ENCODE peak calls at places on chromosomes 2 and 18, in four cellular contexts. E, C, V and R are unnamed samples.

GRCh38 chr18:37405772-37406171 is 159.8 kb downstream of the CELF4 start:
- DNase-seq in E (no peak), C (no peak), V (no peak), R (no peak)

GRCh38 chr18:58048243-58048642 is 4.2 kb downstream of the NEDD4L start:
- DNase-seq in E (no peak), C (no peak), V (no peak), R (no peak)

GRCh38 chr18:76472811-76473210 is 22.2 kb downstream of the ZNF516 start:
- DNase-seq in E (no peak), C (no peak), V (no peak), R (no peak)

GRCh38 chr2:148888003-148888501 is 13.0 kb downstream of the KIF5C start:
- DNase-seq in E (no peak), C (no peak), V (no peak), R (no peak)

GRCh38 chr18:12765127-12765526 is 62.3 kb downstream of the PSMG2 start:
- DNase-seq in E (no peak), C (no peak), V (no peak), R (no peak)

GRCh38 chr2:151326532-151326931 is 30.9 kb upstream of the TNFAIP6 start:
- DNase-seq in E (no peak), C (no peak), V (no peak), R (no peak)

GRCh38 chr2:217691920-217692666 is 310.7 kb downstream of the TNS1 start:
- DNase-seq in E (no peak), C (no peak), V (no peak), R (no peak)

GRCh38 chr18:6487027-6487426 is 72.3 kb upstream of the L3MBTL4 start:
- DNase-seq in E (no peak), C (no peak), V (no peak), R (no peak)

GRCh38 chr18:8368490-8369217 is 240.6 kb upstream of the RAB12 start:
- DNase-seq in E (no peak), C (no peak), V (no peak), R (no peak)

GRCh38 chr2:84855730-84856129 is 25.2 kb downstream of the TRABD2A start:
- DNase-seq in E (no peak), C (no peak), V (no peak), R (peak)

GRCh38 chr18:26356045-26356785 is 130.0 kb downstream of the TAF4B start:
- DNase-seq in E (peak), C (no peak), V (no peak), R (no peak)

GRCh38 chr2:72926368-72926767 is 9.0 kb downstream of the EMX1 start:
- DNase-seq in E (no peak), C (no peak), V (no peak), R (no peak)

GRCh38 chr2:109277414-109277813 is 148.4 kb downstream of the SH3RF3 start:
- DNase-seq in E (no peak), C (peak), V (no peak), R (no peak)

DNA sequence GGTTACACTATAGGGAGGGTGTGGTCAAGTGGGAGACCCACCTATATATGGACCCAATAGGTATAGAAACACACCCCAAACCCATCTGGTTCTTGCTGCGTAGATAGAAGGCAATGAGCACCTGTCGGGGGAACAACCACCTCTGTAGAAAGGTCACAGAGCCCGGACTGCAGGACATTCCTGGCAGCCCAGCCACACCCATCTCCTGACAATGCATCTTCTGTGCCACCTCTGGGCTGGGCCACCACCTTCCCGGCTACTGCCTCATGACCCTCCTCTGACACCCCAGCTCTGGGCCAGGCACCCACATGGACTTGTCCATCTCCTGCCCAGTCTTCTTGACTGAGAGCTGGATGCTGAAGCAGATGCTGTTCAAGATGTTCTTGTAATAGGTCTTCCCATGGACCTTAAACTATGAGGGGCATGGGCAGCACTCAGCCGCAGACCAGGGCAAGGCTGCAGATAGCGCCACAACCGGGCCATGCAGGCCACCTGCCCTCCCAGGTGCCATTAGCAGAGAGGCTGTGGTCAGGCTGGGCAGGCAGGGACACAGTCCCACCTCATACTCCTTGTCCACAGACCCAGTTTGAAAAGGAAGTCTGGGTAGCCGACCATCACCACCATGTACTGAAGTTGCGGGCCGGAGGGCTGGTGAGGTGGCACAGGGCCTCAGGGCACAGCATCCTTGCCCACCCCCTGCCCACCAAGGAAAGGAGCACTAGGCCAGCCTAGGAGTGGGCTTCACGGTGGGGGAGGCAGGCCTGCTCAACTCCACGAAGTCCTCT is 9.3 kb downstream of the ALPG start:
- DNase-seq in E (no peak), C (no peak), V (no peak), R (no peak)
- TF ChIP-seq HDAC2 in E (no peak), C (no peak), V (no peak), R (no peak)

GRCh38 chr2:179444056-179444455 is 179.4 kb upstream of the SESTD1 start:
- DNase-seq in E (no peak), C (no peak), V (no peak), R (no peak)
- TF ChIP-seq HDAC6 in E (no peak), C (no peak), V (no peak), R (no peak)

GRCh38 chr2:182970486-182970885 is 67.8 kb downstream of the NCKAP1 start:
- DNase-seq in E (no peak), C (no peak), V (no peak), R (no peak)
- TF ChIP-seq HDAC2 in E (no peak), C (no peak), V (no peak), R (no peak)

GRCh38 chr2:120001461-120001860 is 11.4 kb upstream of the EPB41L5 start:
- DNase-seq in E (no peak), C (peak), V (no peak), R (no peak)

GRCh38 chr2:120004254-120004653 is 8.6 kb upstream of the EPB41L5 start:
- DNase-seq in E (no peak), C (no peak), V (no peak), R (no peak)

GRCh38 chr2:120007851-120008250 is 5.0 kb upstream of the EPB41L5 start:
- DNase-seq in E (no peak), C (no peak), V (no peak), R (no peak)

DNA sequence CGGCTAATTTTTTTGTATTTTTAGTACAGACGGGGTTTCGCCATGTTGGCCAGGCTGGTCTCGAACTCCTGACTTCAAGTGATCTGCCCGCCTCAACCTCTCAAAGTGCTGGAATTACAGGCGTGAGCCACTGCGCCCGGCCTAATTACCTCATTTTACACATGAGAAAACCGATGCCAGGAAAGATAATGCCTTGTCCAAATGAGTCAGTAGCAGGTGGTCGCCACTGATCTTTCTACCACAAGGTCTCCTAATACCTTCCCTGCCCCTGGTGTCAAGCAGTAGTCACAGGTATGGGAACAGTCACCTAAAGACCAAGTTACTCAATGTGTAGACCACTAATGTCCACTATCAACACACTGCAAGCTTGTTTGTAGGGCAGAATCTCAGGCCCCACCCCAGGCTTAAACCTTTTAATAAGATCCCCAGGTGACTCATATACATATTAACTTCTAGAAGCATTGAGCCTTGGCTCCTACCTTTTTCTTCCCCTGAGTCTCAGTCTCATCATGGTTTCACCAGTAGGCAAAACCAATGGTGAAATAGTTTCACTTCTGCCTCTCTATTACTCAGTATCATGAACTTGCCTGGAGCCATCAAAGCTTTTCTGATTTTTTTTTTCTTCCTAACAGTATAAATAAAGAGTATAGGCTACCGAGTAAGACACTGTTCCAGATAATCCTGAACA is 6.9 kb upstream of the EPB41L5 start:
- DNase-seq in E (peak), C (peak), V (no peak), R (no peak)
- TF ChIP-seq HDAC6 in E (no peak), C (no peak), V (no peak), R (no peak)

GRCh38 chr2:239735131-239735828 is 289.9 kb downstream of the NDUFA10 start:
- DNase-seq in E (no peak), C (peak), V (peak), R (no peak)

GRCh38 chr2:239736358-239737143 is 288.6 kb downstream of the NDUFA10 start:
- DNase-seq in E (no peak), C (no peak), V (no peak), R (no peak)

GRCh38 chr2:239734436-239735005 is 290.6 kb downstream of the NDUFA10 start:
- DNase-seq in E (no peak), C (no peak), V (no peak), R (no peak)

GRCh38 chr2:239737144-239737463 is 288.0 kb downstream of the NDUFA10 start:
- DNase-seq in E (no peak), C (no peak), V (no peak), R (no peak)

GRCh38 chr2:239735829-239736357 is 289.2 kb downstream of the NDUFA10 start:
- DNase-seq in E (no peak), C (no peak), V (no peak), R (no peak)
- TF ChIP-seq HDAC2 in E (no peak), C (no peak), V (no peak), R (no peak)

GRCh38 chr2:11667866-11668637 is 1.9 kb downstream of the NTSR2 start:
- DNase-seq in E (no peak), C (no peak), V (no peak), R (no peak)
- TF ChIP-seq HDAC6 in E (no peak), C (no peak), V (no peak), R (no peak)

GRCh38 chr18:43662657-43663056 is 385.4 kb upstream of the SYT4 start:
- DNase-seq in E (no peak), C (no peak), V (no peak), R (no peak)

GRCh38 chr18:43664487-43665008 is 387.3 kb upstream of the SYT4 start:
- DNase-seq in E (no peak), C (no peak), V (no peak), R (no peak)

GRCh38 chr18:43665239-43665788 is 388.0 kb upstream of the SYT4 start:
- DNase-seq in E (no peak), C (no peak), V (no peak), R (no peak)

GRCh38 chr18:43663159-43663558 is 385.9 kb upstream of the SYT4 start:
- DNase-seq in E (no peak), C (no peak), V (no peak), R (no peak)

DNA sequence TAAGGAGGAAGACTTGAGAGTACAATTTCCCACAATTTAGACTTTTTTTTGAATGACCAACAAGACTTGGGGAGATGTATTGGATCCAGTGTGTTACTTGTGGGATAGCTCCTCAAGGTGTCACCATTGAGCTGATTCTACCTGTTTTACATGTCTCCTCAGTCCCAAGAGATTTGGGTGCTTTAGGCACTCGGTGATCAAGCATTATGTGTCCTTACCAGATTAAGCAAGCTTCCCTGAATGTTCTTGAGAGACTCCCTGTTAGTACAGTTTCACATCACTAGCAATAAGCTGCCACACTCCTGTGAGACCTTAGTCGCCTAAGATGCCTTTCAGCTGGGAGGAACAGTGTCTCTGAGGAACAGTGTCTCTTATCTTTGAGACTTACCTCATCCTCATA is 384.3 kb upstream of the SYT4 start:
- DNase-seq in E (peak), C (no peak), V (peak), R (peak)
- TF ChIP-seq HDAC2 in E (no peak), C (no peak), V (no peak), R (no peak)

GRCh38 chr2:3712841-3713503 is 9.6 kb downstream of the DCDC2C start:
- DNase-seq in E (no peak), C (no peak), V (no peak), R (no peak)

DNA sequence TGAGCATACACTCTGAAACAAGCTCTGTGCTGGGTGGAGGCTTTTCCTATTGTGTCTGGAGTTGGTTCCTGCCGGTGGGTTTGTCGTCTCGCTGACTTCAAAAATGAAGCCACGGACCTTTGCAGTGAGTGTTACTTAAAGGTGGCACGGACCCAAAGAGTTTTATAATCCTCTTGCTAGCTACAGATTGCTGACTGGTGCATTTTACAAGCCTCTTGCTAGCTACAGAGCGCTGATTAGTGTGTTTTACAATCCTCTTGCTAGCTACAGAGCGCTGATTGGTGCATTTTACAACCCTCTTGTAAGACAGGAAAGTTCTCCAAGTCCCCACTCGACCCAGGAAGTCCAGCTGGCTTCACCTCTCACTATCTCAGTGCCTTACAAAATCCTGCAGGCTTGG is 15.3 kb downstream of the DCDC2C start:
- DNase-seq in E (no peak), C (no peak), V (no peak), R (no peak)
- TF ChIP-seq HDAC6 in E (no peak), C (no peak), V (no peak), R (no peak)

DNA sequence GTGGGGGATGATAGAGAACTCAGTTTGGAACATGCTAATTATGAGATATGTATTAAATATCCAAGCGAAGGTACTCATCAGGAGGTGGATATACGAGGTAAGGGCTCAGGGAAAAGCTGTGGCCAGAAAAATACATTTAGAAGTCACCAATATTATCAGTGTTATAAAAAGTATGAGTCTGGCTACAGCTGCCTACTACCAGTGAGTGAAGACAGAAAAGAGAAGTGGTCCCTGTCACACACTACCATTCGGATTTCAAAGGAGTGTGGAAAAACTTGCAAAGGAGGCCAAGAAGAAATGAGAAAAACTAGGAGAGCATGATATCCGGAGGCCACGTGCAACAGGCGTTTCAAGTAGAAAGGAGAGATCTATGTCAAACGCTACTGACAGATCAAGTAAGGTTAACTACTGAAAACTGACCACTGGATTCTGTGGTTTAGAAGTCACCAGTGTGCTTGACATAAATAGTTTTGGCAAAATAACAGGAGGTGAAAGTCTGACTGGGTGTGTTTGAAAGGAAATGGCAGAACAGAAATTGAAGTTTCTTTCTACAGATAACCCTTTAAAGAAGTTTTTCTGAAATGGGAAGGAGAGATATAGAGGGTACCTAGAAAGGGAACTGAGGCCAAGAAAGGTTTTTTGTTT is 118.7 kb upstream of the DNMT3A start:
- DNase-seq in E (no peak), C (no peak), V (no peak), R (no peak)
- TF ChIP-seq HDAC2 in E (no peak), C (no peak), V (no peak), R (no peak)

GRCh38 chr2:66440011-66440542 is 5.2 kb downstream of the MEIS1 start:
- DNase-seq in E (no peak), C (no peak), V (no peak), R (no peak)

GRCh38 chr2:66440692-66441091 is 5.8 kb downstream of the MEIS1 start:
- DNase-seq in E (no peak), C (no peak), V (no peak), R (no peak)

GRCh38 chr2:66437601-66438497 is 2.9 kb downstream of the MEIS1 start:
- DNase-seq in E (no peak), C (no peak), V (no peak), R (no peak)

GRCh38 chr2:66438498-66439290 is 3.8 kb downstream of the MEIS1 start:
- DNase-seq in E (no peak), C (no peak), V (no peak), R (no peak)

GRCh38 chr2:66439291-66440010 is 4.5 kb downstream of the MEIS1 start:
- DNase-seq in E (no peak), C (no peak), V (no peak), R (peak)
- TF ChIP-seq HDAC6 in E (no peak), C (no peak), V (no peak), R (no peak)